ENCODE peak calls at places on chromosomes 13 and 19, in six cellular contexts. O is fibroblast of pulmonary artery, C is T-cell, G is neural progenitor cell, E is progenitor cell of endocrine pancreas, U is heart left ventricle. M is an unnamed sample.

GRCh38 chr19:1132625-1133383 is 29.0 kb downstream of the GPX4 start:
- DNase-seq in O (no peak), C (peak; percentile 53), G (no peak), E (no peak), U (no peak), M (no peak)

GRCh38 chr13:113091211-113091771 is 14.3 kb upstream of the F7 start:
- DNase-seq in O (no peak), C (no peak), G (no peak), E (no peak), U (peak; percentile 20), M (no peak)

GRCh38 chr13:92991687-92992086 is 234.9 kb upstream of the GPC6 start:
- DNase-seq in O (peak; percentile 37), C (no peak), G (no peak), E (no peak), U (no peak), M (no peak)

GRCh38 chr19:39474139-39474620 is 6.5 kb upstream of the TIMM50 start:
- DNase-seq in O (peak; percentile 46), C (peak; percentile 72), G (peak; percentile 77), E (peak; percentile 74), U (peak; percentile 45), M (peak; percentile 36)

GRCh38 chr13:110850840-110851239 is 64.0 kb downstream of the ANKRD10 start:
- DNase-seq in O (no peak), C (no peak), G (no peak), E (no peak), U (no peak), M (no peak)

GRCh38 chr13:92843549-92843948 is 383.1 kb upstream of the GPC6 start:
- DNase-seq in O (peak; percentile 76), C (no peak), G (no peak), E (no peak), U (no peak), M (no peak)

GRCh38 chr13:112222971-112223370 is 153.2 kb upstream of the SPACA7 start:
- DNase-seq in O (no peak), C (no peak), G (no peak), E (no peak), U (no peak), M (no peak)

GRCh38 chr13:97858161-97858560 is 95.3 kb upstream of the IPO5 start:
- DNase-seq in O (no peak), C (no peak), G (no peak), E (no peak), U (no peak), M (no peak)

GRCh38 chr19:2982983-2983350 is 5.6 kb downstream of the TLE6 start:
- DNase-seq in O (peak; percentile 91), C (no peak), G (peak; percentile 42), E (no peak), U (peak; percentile 90), M (peak; percentile 91)

GRCh38 chr13:21986602-21987001 is 315.7 kb downstream of the FGF9 start:
- DNase-seq in O (no peak), C (no peak), G (no peak), E (no peak), U (peak; percentile 70), M (peak; percentile 76)

GRCh38 chr19:37954421-37954874 is 47.4 kb downstream of the SIPA1L3 start:
- DNase-seq in O (no peak), C (no peak), G (peak; percentile 58), E (no peak), U (no peak), M (no peak)

GRCh38 chr19:14416743-14417214 is 2.4 kb downstream of the DDX39A start:
- DNase-seq in O (no peak), C (no peak), G (no peak), E (no peak), U (no peak), M (no peak)

GRCh38 chr13:60078226-60078625 is 85.5 kb downstream of the DIAPH3 start:
- DNase-seq in O (no peak), C (no peak), G (no peak), E (no peak), U (no peak), M (no peak)

GRCh38 chr13:73107970-73108369 is 49.2 kb downstream of the KLF5 start:
- DNase-seq in O (no peak), C (no peak), G (no peak), E (no peak), U (no peak), M (no peak)

GRCh38 chr19:4909172-4909896 is at the start of gene UHRF1:
- DNase-seq in O (no peak), C (no peak), G (peak; percentile 58), E (peak; percentile 21), U (no peak), M (no peak)

GRCh38 chr19:28504139-28504538 is 708.8 kb downstream of the UQCRFS1 start:
- DNase-seq in O (no peak), C (no peak), G (no peak), E (no peak), U (no peak), M (no peak)

GRCh38 chr19:22882797-22883196 is 50.7 kb downstream of the ZNF723 start:
- DNase-seq in O (peak; percentile 34), C (no peak), G (peak; percentile 2), E (no peak), U (no peak), M (no peak)

GRCh38 chr13:80744147-80744914 is 403.4 kb upstream of the SPRY2 start:
- DNase-seq in O (no peak), C (no peak), G (no peak), E (no peak), U (no peak), M (no peak)

GRCh38 chr19:47097396-47098217 is 16.0 kb downstream of the ZC3H4 start:
- DNase-seq in O (no peak), C (no peak), G (no peak), E (no peak), U (peak; percentile 64), M (no peak)

GRCh38 chr19:51136333-51136732 is 5.8 kb upstream of the SIGLEC7 start:
- DNase-seq in O (no peak), C (no peak), G (no peak), E (no peak), U (no peak), M (no peak)

GRCh38 chr13:50208826-50209335 is 193.6 kb downstream of the KCNRG start:
- DNase-seq in O (peak; percentile 93), C (no peak), G (peak; percentile 42), E (no peak), U (peak; percentile 86), M (peak; percentile 23)

GRCh38 chr13:88802886-88803285 is 1131.7 kb downstream of the SLITRK5 start:
- DNase-seq in O (no peak), C (no peak), G (no peak), E (no peak), U (no peak), M (no peak)

GRCh38 chr13:92461402-92461801 is 765.2 kb upstream of the GPC6 start:
- DNase-seq in O (no peak), C (no peak), G (peak; percentile 39), E (no peak), U (no peak), M (no peak)

GRCh38 chr13:43730642-43731041 is 56.1 kb downstream of the ENOX1 start:
- DNase-seq in O (peak; percentile 64), C (no peak), G (no peak), E (no peak), U (peak; percentile 44), M (no peak)

M was measured in uterus.